ENCODE peak calls at places on chromosomes 3 and 15, in five cellular contexts. T, U, S, P and X are unnamed samples.

GRCh38 chr15:66850078-66850991 is 148.3 kb downstream of the SMAD6 start:
- DNase-seq in T (no peak), U (no peak), S (no peak), P (peak; percentile 41), X (no peak)

GRCh38 chr15:45795487-45796069 is 160.7 kb downstream of the SQOR start:
- DNase-seq in T (no peak), U (no peak), S (peak; percentile 38), P (peak; percentile 60), X (no peak)

GRCh38 chr15:43498988-43499387 is 6.0 kb upstream of the TP53BP1 start:
- DNase-seq in T (no peak), U (no peak), S (no peak), P (no peak), X (no peak)

GRCh38 chr3:13268961-13269391 is 151.1 kb downstream of the NUP210 start:
- DNase-seq in T (no peak), U (peak; percentile 8), S (no peak), P (no peak), X (no peak)

GRCh38 chr15:42549052-42549491 is 434 bp downstream of the HAUS2 start:
- DNase-seq in T (no peak), U (no peak), S (peak; percentile 32), P (peak; percentile 32), X (no peak)

GRCh38 chr15:57217716-57218598 is 158.3 kb upstream of the CGNL1 start:
- DNase-seq in T (no peak), U (no peak), S (no peak), P (peak; percentile 47), X (no peak)

GRCh38 chr3:97872209-97873042 is 50.6 kb downstream of the CRYBG3 start:
- DNase-seq in T (no peak), U (no peak), S (no peak), P (peak; percentile 91), X (no peak)

GRCh38 chr3:156107504-156107903 is 12.9 kb upstream of the KCNAB1 start:
- DNase-seq in T (no peak), U (no peak), S (no peak), P (no peak), X (no peak)

GRCh38 chr15:39860200-39860599 is 59.9 kb downstream of the GPR176 start:
- DNase-seq in T (no peak), U (no peak), S (no peak), P (no peak), X (no peak)

GRCh38 chr3:43872901-43873300 is 182.2 kb downstream of the ABHD5 start:
- DNase-seq in T (no peak), U (no peak), S (no peak), P (peak; percentile 35), X (no peak)

GRCh38 chr3:155312781-155313180 is 19.3 kb upstream of the STRIT1 start:
- DNase-seq in T (no peak), U (no peak), S (no peak), P (peak; percentile 38), X (no peak)

GRCh38 chr3:8266679-8267267 is 234.8 kb upstream of the LMCD1 start:
- DNase-seq in T (no peak), U (no peak), S (no peak), P (no peak), X (no peak)

GRCh38 chr3:40847571-40847992 is 322.8 kb downstream of the ZNF621 start:
- DNase-seq in T (no peak), U (no peak), S (no peak), P (peak; percentile 67), X (no peak)

GRCh38 chr3:97952280-97952679 is 20.0 kb downstream of the RIOX2 start:
- DNase-seq in T (no peak), U (no peak), S (peak; percentile 74), P (peak; percentile 78), X (no peak)

GRCh38 chr3:58144478-58145142 is 66.2 kb downstream of the DNASE1L3 start:
- DNase-seq in T (no peak), U (no peak), S (no peak), P (no peak), X (no peak)

GRCh38 chr3:13518516-13519351 is 30.2 kb upstream of the FBLN2 start:
- DNase-seq in T (no peak), U (peak; percentile 67), S (no peak), P (peak; percentile 78), X (no peak)

GRCh38 chr3:12508316-12508715 is 24.0 kb downstream of the TSEN2 start:
- DNase-seq in T (no peak), U (no peak), S (no peak), P (peak; percentile 95), X (no peak)

GRCh38 chr3:31699309-31699953 is 166.7 kb downstream of the STT3B start:
- DNase-seq in T (no peak), U (no peak), S (no peak), P (no peak), X (no peak)

GRCh38 chr3:71874618-71875017 is 89.7 kb upstream of the PROK2 start:
- DNase-seq in T (no peak), U (no peak), S (no peak), P (no peak), X (no peak)

GRCh38 chr3:140050396-140050795 is 115.4 kb downstream of the CLSTN2 start:
- DNase-seq in T (no peak), U (no peak), S (no peak), P (no peak), X (no peak)

GRCh38 chr3:24474862-24475261 is 19.8 kb downstream of the THRB start:
- DNase-seq in T (no peak), U (no peak), S (no peak), P (no peak), X (no peak)

GRCh38 chr3:188899887-188900286 is 271.9 kb upstream of the TPRG1 start:
- DNase-seq in T (no peak), U (no peak), S (no peak), P (no peak), X (no peak)

GRCh38 chr3:128069271-128069670 is 17.0 kb downstream of the SEC61A1 start:
- DNase-seq in T (no peak), U (no peak), S (no peak), P (no peak), X (no peak)

GRCh38 chr15:47742334-47742733 is 25.0 kb downstream of the SEMA6D start:
- DNase-seq in T (no peak), U (no peak), S (no peak), P (no peak), X (no peak)

DNA sequence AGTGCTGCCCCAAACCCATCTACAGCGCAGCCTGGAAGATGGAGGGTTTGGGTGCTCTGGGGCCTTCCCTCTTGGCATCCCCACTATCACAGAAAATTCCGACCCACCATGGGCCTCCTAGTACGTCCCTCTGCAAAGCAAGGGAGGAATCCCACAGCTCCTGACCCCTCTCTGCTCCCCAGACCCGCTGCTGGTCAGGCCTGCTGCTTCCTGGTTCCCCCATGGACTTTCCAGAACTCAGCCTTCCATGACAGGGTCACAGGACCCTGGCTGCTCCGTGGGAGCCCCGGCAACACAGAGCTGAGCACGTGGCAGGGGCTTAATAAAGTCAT is 3.1 kb upstream of the LOXL1 start:
- DNase-seq in T (no peak), U (peak; percentile 31), S (no peak), P (no peak), X (no peak)
- TF ChIP-seq CTCF in T (no peak), U (no peak), S (no peak), P (no peak), X (no peak)

GRCh38 chr3:161254861-161255260 is 33.8 kb downstream of the NMD3 start:
- DNase-seq in T (no peak), U (no peak), S (no peak), P (no peak), X (no peak)
- H3K36me3 ChIP-seq in T (peaks cover 11% of the 10 kb centered on the region), U (no peaks in the 10 kb centered on the region), S (peaks cover 7% of the 10 kb centered on the region), P (peaks cover 43% of the 10 kb centered on the region), X (peaks cover 3% of the 10 kb centered on the region)

GRCh38 chr3:85304360-85304964 is 345.7 kb downstream of the CADM2 start:
- DNase-seq in T (no peak), U (no peak), S (no peak), P (no peak), X (no peak)
- TF ChIP-seq CTCF in T (peak; percentile 46), U (no peak), S (no peak), P (no peak), X (no peak)

DNA sequence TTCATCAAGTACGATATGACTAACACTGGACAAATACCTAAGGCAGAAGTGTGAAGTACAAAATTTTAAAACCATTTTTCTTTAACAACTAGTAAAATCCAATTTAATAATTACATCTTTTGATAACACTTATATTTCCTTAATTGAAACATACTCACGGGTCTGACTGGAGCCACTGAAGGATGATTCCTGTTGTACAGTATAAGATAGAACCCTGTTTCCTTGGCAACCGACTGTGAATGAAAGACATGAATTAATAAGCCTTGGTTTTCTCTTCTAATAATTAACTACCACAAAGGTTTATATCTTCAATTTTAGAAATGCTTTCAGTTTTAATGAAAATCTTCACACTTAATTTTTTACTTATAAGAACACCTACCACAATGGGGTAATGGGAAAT is 19.4 kb downstream of the DHX36 start:
- DNase-seq in T (no peak), U (no peak), S (no peak), P (no peak), X (no peak)
- H3K36me3 ChIP-seq in T (peaks cover 7% of the 10 kb centered on the region), U (no peaks in the 10 kb centered on the region), S (peaks cover 15% of the 10 kb centered on the region), P (peaks cover 71% of the 10 kb centered on the region), X (peaks cover 64% of the 10 kb centered on the region)

DNA sequence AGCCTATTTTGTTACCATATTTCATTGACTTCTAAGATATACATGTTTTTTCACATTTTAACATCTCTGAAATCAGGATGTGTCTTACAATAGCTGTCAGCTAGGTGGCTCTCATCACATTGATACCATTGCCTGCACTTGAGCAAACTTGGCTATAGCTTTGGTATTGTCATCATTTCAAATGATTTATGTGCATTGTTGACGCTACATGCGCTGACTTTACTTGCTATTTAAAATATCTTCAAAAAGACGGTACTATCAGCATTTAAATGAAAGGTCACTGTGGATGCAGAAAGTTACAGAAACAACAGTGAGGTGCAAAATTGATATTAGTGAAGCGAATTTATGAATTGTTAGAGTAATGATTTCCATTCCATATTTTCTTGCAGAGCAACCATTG is 54.0 kb upstream of the ABHD2 start:
- DNase-seq in T (no peak), U (no peak), S (no peak), P (peak; percentile 41), X (no peak)
- TF ChIP-seq CTCF in T (peak; percentile 31), U (no peak), S (no peak), P (peak; percentile 41), X (no peak)

DNA sequence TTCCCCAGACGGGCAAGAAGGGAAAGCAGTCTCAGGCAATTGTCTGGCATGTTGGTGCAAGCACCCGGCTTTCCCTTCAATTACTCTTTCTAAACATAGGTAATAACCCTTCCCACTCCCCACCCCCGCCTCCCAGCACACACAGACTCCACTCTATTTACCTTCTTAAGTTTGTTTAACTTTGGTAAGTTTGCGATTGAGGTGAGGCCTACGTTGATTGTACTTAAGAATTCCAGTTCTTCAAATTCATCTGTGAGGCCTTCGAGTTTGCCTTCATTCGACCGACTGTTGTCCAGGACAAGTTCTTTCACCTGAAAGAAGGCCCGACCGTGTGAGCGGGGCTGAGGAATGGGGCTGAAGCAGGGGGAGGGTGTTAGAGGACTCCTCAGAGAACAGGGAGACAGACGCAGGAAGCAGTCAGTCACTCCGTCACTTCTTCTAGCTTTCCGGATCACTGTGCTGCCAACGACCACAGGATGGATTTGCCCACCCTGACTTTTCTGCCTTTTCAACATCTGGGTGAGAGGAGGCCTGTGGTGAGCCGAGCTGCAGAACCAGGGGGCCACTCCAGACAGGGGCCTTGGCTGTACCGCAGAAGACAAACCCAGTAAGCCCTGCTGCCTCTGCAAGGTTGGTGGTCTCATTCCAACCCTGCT is 33.0 kb downstream of the ANP32A start:
- DNase-seq in T (no peak), U (no peak), S (peak; percentile 63), P (no peak), X (no peak)
- H3K36me3 ChIP-seq in T (no peaks in the 10 kb centered on the region), U (no peaks in the 10 kb centered on the region), S (peaks cover 20% of the 10 kb centered on the region), P (peaks cover 32% of the 10 kb centered on the region), X (peaks cover 19% of the 10 kb centered on the region)